ENCODE peak calls at places on chromosomes 2 and 18, in five cellular contexts. I, K, U, T and W are unnamed samples.
A peak's percentile ranks its signal among the peaks of the same experiment; 100 is the strongest.

GRCh38 chr2:25215948-25216679 is 47.7 kb upstream of the POMC start:
- DNase-seq in T (peak; percentile 64), U (no peak), I (peak; percentile 81), K (peak; percentile 85), W (peak; percentile 67)

GRCh38 chr2:9285921-9286320 is 79.3 kb downstream of the ASAP2 start:
- DNase-seq in T (no peak), I (no peak), U (no peak), K (no peak), W (no peak)

GRCh38 chr2:6880200-6880733 is 2.7 kb downstream of the RSAD2 start:
- DNase-seq in T (no peak), K (no peak), I (no peak), U (no peak), W (peak; percentile 95)

GRCh38 chr2:184472481-184472880 is 125.8 kb upstream of the ZNF804A start:
- DNase-seq in K (peak; percentile 28), T (no peak), U (no peak), I (no peak), W (no peak)

GRCh38 chr2:44751754-44752479 is 189.6 kb upstream of the SIX3 start:
- DNase-seq in U (no peak), K (no peak), I (no peak), T (no peak), W (peak; percentile 6)

GRCh38 chr2:18117592-18117991 is 239.1 kb downstream of the KCNS3 start:
- DNase-seq in T (no peak), K (peak; percentile 27), I (no peak), U (peak; percentile 52), W (peak; percentile 55)

GRCh38 chr2:227805578-227805977 is 8.1 kb upstream of the CCL20 start:
- DNase-seq in T (no peak), I (no peak), K (no peak), U (no peak), W (peak; percentile 36)

GRCh38 chr2:106953779-106954178 is 67.8 kb upstream of the ST6GAL2 start:
- DNase-seq in T (no peak), I (no peak), K (no peak), U (no peak), W (no peak)

GRCh38 chr2:100730290-100730868 is 89.6 kb upstream of the NPAS2 start:
- DNase-seq in U (peak; percentile 70), T (peak; percentile 69), K (peak; percentile 70), I (no peak), W (peak; percentile 64)

GRCh38 chr2:15911686-15912085 is 28.7 kb upstream of the MYCN start:
- DNase-seq in K (no peak), T (peak; percentile 5), I (no peak), U (no peak), W (no peak)

GRCh38 chr18:36714476-36714875 is 114.3 kb downstream of the TPGS2 start:
- DNase-seq in I (no peak), U (no peak), T (no peak), K (no peak), W (no peak)

GRCh38 chr2:60460577-60461420 is 92.7 kb downstream of the BCL11A start:
- DNase-seq in K (no peak), I (no peak), T (no peak), U (no peak), W (no peak)

GRCh38 chr18:47716632-47717185 is 213.8 kb downstream of the SMAD2 start:
- DNase-seq in I (no peak), T (no peak), U (no peak), K (peak; percentile 48), W (no peak)

GRCh38 chr2:216700088-216700567 is 4.8 kb upstream of the IGFBP5 start:
- DNase-seq in U (no peak), T (no peak), I (no peak), K (no peak), W (no peak)

GRCh38 chr2:233643128-233643527 is 6.9 kb downstream of the UGT1A10 start:
- DNase-seq in K (peak; percentile 38), U (no peak), T (no peak), I (no peak), W (no peak)